ENCODE peak calls at places on chromosomes 3 and 15, in nine cellular contexts. W is T follicular helper cell, B is MV-4-11, A is NCI-H1092 treated with DMSO at 0.1 percent for 48 hours, U is GM12864, E is AG08395, R is uterus, V is fibroblast of lung, L is astrocyte of the spinal cord. H is an unnamed sample.

GRCh38 chr3:74824366-74824765 is 209.9 kb upstream of the CNTN3 start:
- DNase-seq in W (no peak), B (no peak), A (no peak), U (no peak), E (no peak), R (no peak), V (no peak), L (no peak), H (no peak)

GRCh38 chr3:193783166-193783896 is 190.3 kb downstream of the OPA1 start:
- DNase-seq in W (no peak), B (no peak), A (no peak), U (no peak), E (no peak), R (no peak), V (no peak), L (no peak), H (no peak)

GRCh38 chr15:77040673-77041072 is 30.2 kb downstream of the TSPAN3 start:
- DNase-seq in W (no peak), B (no peak), A (no peak), U (no peak), E (no peak), R (no peak), V (no peak), L (no peak), H (peak)

GRCh38 chr3:49112262-49112661 is 7.7 kb upstream of the QARS1 start:
- DNase-seq in W (no peak), B (no peak), A (no peak), U (no peak), E (no peak), R (no peak), V (no peak), L (no peak), H (no peak)

GRCh38 chr15:63601727-63602185 is 4.6 kb downstream of the FBXL22 start:
- DNase-seq in W (no peak), B (no peak), A (peak), U (no peak), E (no peak), R (no peak), V (no peak), L (no peak), H (no peak)

GRCh38 chr3:8641472-8641871 is 3.1 kb downstream of the SSUH2 start:
- DNase-seq in W (no peak), B (no peak), A (no peak), U (no peak), E (no peak), R (no peak), V (no peak), L (no peak), H (no peak)

GRCh38 chr15:78061963-78062427 is 15.5 kb downstream of the TBC1D2B start:
- DNase-seq in W (no peak), B (peak), A (peak), U (no peak), E (no peak), R (no peak), V (peak), L (peak), H (no peak)

GRCh38 chr3:148149556-148149955 is 548.1 kb upstream of the AGTR1 start:
- DNase-seq in W (no peak), B (no peak), A (no peak), U (no peak), E (no peak), R (no peak), V (no peak), L (no peak), H (no peak)

GRCh38 chr3:105166893-105167292 is 199.8 kb upstream of the ALCAM start:
- DNase-seq in W (no peak), B (no peak), A (no peak), U (no peak), E (peak), R (no peak), V (peak), L (peak), H (peak)

GRCh38 chr15:70494861-70495571 is 268.3 kb downstream of the UACA start:
- DNase-seq in W (no peak), B (peak), A (no peak), U (no peak), E (peak), R (no peak), V (peak), L (peak), H (peak)

GRCh38 chr3:129615751-129616281 is 9.3 kb upstream of the PLXND1 start:
- DNase-seq in W (no peak), B (no peak), A (no peak), U (no peak), E (no peak), R (no peak), V (no peak), L (no peak), H (no peak)

GRCh38 chr3:141444586-141445285 is 42.1 kb upstream of the RASA2 start:
- DNase-seq in W (no peak), B (no peak), A (no peak), U (no peak), E (no peak), R (no peak), V (no peak), L (no peak), H (peak)

GRCh38 chr3:71135373-71136088 is 448.0 kb downstream of the FOXP1 start:
- DNase-seq in W (no peak), B (no peak), A (no peak), U (no peak), E (no peak), R (no peak), V (peak), L (no peak), H (no peak)

GRCh38 chr3:159830523-159831151 is 158.0 kb upstream of the IL12A start:
- DNase-seq in W (no peak), B (peak), A (no peak), U (no peak), E (peak), R (no peak), V (peak), L (no peak), H (no peak)

GRCh38 chr15:73387507-73388255 is 18.9 kb upstream of the HCN4 start:
- DNase-seq in W (no peak), B (no peak), A (no peak), U (no peak), E (no peak), R (no peak), V (peak), L (no peak), H (no peak)

GRCh38 chr3:78589778-78590177 is 1178.0 kb downstream of the ROBO1 start:
- DNase-seq in W (no peak), B (no peak), A (no peak), U (no peak), E (no peak), R (no peak), V (no peak), L (no peak), H (no peak)

GRCh38 chr3:98003306-98003969 is 31.2 kb upstream of the RIOX2 start:
- DNase-seq in W (no peak), B (peak), A (no peak), U (peak), E (no peak), R (no peak), V (no peak), L (no peak), H (no peak)

GRCh38 chr3:5299146-5299545 is 111.6 kb downstream of the EDEM1 start:
- DNase-seq in W (no peak), B (no peak), A (no peak), U (no peak), E (no peak), R (no peak), V (no peak), L (no peak), H (no peak)

GRCh38 chr15:42064271-42064670 is 30.1 kb downstream of the PLA2G4D start:
- DNase-seq in W (no peak), B (no peak), A (no peak), U (no peak), E (no peak), R (no peak), V (no peak), L (no peak), H (no peak)

GRCh38 chr15:64443747-64444621 is 16.4 kb upstream of the ZNF609 start:
- DNase-seq in W (no peak), B (no peak), A (no peak), U (peak), E (peak), R (peak), V (peak), L (peak), H (no peak)

GRCh38 chr3:182438398-182438797 is 354.9 kb upstream of the ATP11B start:
- DNase-seq in W (no peak), B (no peak), A (peak), U (no peak), E (no peak), R (no peak), V (no peak), L (no peak), H (no peak)

GRCh38 chr3:94862703-94863102 is 799.8 kb downstream of the NSUN3 start:
- DNase-seq in W (no peak), B (peak), A (peak), U (no peak), E (no peak), R (no peak), V (no peak), L (peak), H (peak)

GRCh38 chr3:143478124-143478693 is 358.6 kb downstream of the CHST2 start:
- DNase-seq in W (no peak), B (no peak), A (no peak), U (no peak), E (no peak), R (no peak), V (no peak), L (no peak), H (no peak)

GRCh38 chr3:65979152-65979551 is 59.6 kb downstream of the MAGI1 start:
- DNase-seq in W (no peak), B (no peak), A (no peak), U (no peak), E (peak), R (no peak), V (peak), L (peak), H (peak)

GRCh38 chr3:125207949-125208568 is 4.5 kb downstream of the SLC12A8 start:
- DNase-seq in W (no peak), B (no peak), A (no peak), U (no peak), E (no peak), R (no peak), V (no peak), L (no peak), H (no peak)

GRCh38 chr3:20043398-20043797 is 3.2 kb downstream of the KAT2B start:
- DNase-seq in W (peak), B (peak), A (no peak), U (no peak), E (peak), R (peak), V (peak), L (no peak), H (no peak)

GRCh38 chr3:52178537-52178936 is 19.4 kb upstream of the ALAS1 start:
- DNase-seq in W (no peak), B (no peak), A (no peak), U (no peak), E (no peak), R (no peak), V (no peak), L (no peak), H (no peak)

GRCh38 chr15:53534105-53534839 is 225.2 kb downstream of the WDR72 start:
- DNase-seq in W (no peak), B (no peak), A (no peak), U (no peak), E (no peak), R (no peak), V (no peak), L (no peak), H (no peak)

GRCh38 chr3:118144919-118145318 is 889.7 kb downstream of the IGSF11 start:
- DNase-seq in W (no peak), B (no peak), A (no peak), U (no peak), E (no peak), R (no peak), V (no peak), L (no peak), H (no peak)

GRCh38 chr3:119628816-119629445 is 31.2 kb downstream of the PLA1A start:
- DNase-seq in W (no peak), B (peak), A (no peak), U (no peak), E (peak), R (peak), V (peak), L (peak), H (no peak)

H was measured in stromal cell of bone marrow.